ENCODE peak calls at places on chromosomes 4 and X, in six cellular contexts. J is A549, M is dorsolateral prefrontal cortex, H is pancreas, A is Karpas-422, R is Peyer's patch. B is an unnamed sample.

GRCh38 chr4:665751-666435 is 8.2 kb downstream of the ATP5ME start:
- DNase-seq in J (no peak), M (no peak), H (peak), A (no peak), R (no peak), B (no peak)

GRCh38 chrX:29617725-29618124 is 597.6 kb upstream of the MAGEB2 start:
- DNase-seq in J (no peak), M (no peak), H (no peak), A (no peak), R (no peak), B (no peak)

GRCh38 chrX:78455901-78456300 is 128.5 kb upstream of the CYSLTR1 start:
- DNase-seq in J (no peak), M (no peak), H (no peak), A (no peak), R (no peak), B (no peak)

GRCh38 chrX:39309018-39309620 is 507.9 kb downstream of the MID1IP1 start:
- DNase-seq in J (no peak), M (no peak), H (no peak), A (no peak), R (no peak), B (no peak)

GRCh38 chr4:162981823-162982222 is 184.9 kb downstream of the NAF1 start:
- DNase-seq in J (no peak), M (no peak), H (no peak), A (no peak), R (no peak), B (no peak)

GRCh38 chr4:41866799-41867677 is 68.2 kb upstream of the TMEM33 start:
- DNase-seq in J (no peak), M (no peak), H (no peak), A (no peak), R (no peak), B (no peak)

GRCh38 chr4:43348591-43348990 is 456.1 kb downstream of the GRXCR1 start:
- DNase-seq in J (no peak), M (no peak), H (no peak), A (no peak), R (no peak), B (no peak)

GRCh38 chrX:29143356-29143755 is 556.1 kb downstream of the IL1RAPL1 start:
- DNase-seq in J (no peak), M (no peak), H (no peak), A (no peak), R (no peak), B (no peak)

GRCh38 chrX:19544693-19545305 is 29.5 kb upstream of the MAP3K15 start:
- DNase-seq in J (peak), M (no peak), H (no peak), A (peak), R (peak), B (no peak)

GRCh38 chr4:159698336-159698735 is 595.5 kb downstream of the RAPGEF2 start:
- DNase-seq in J (no peak), M (no peak), H (no peak), A (no peak), R (no peak), B (no peak)

GRCh38 chr4:2762048-2762447 is 5.9 kb upstream of the TNIP2 start:
- DNase-seq in J (no peak), M (no peak), H (no peak), A (no peak), R (no peak), B (no peak)

GRCh38 chr4:2390146-2390545 is 28.3 kb downstream of the ZFYVE28 start:
- DNase-seq in J (no peak), M (no peak), H (no peak), A (no peak), R (no peak), B (no peak)

GRCh38 chr4:10160280-10160856 is 43.8 kb upstream of the WDR1 start:
- DNase-seq in J (no peak), M (no peak), H (no peak), A (peak), R (no peak), B (no peak)

GRCh38 chr4:156933633-156934258 is 37.9 kb downstream of the PDGFC start:
- DNase-seq in J (no peak), M (no peak), H (no peak), A (no peak), R (no peak), B (no peak)

GRCh38 chr4:102735578-102735977 is 25.2 kb downstream of the MANBA start:
- DNase-seq in J (no peak), M (no peak), H (no peak), A (no peak), R (no peak), B (no peak)

GRCh38 chr4:15162465-15163283 is 160.4 kb downstream of the CPEB2 start:
- DNase-seq in J (no peak), M (no peak), H (no peak), A (peak), R (no peak), B (no peak)

GRCh38 chr4:40526741-40527140 is 102.9 kb downstream of the RBM47 start:
- DNase-seq in J (no peak), M (no peak), H (no peak), A (no peak), R (no peak), B (no peak)

GRCh38 chr4:110487873-110488272 is 11.9 kb downstream of the ENPEP start:
- DNase-seq in J (no peak), M (no peak), H (no peak), A (no peak), R (no peak), B (no peak)

GRCh38 chr4:123547818-123548200 is 151.2 kb downstream of the SPRY1 start:
- DNase-seq in J (no peak), M (no peak), H (no peak), A (no peak), R (no peak), B (no peak)

GRCh38 chr4:7434766-7435150 is at the start of gene PSAPL1:
- DNase-seq in J (peak), M (no peak), H (no peak), A (no peak), R (no peak), B (no peak)

GRCh38 chr4:186839122-186840037 is 115.7 kb upstream of the FAT1 start:
- DNase-seq in J (no peak), M (no peak), H (no peak), A (peak), R (no peak), B (no peak)

GRCh38 chr4:151824647-151825046 is 63.8 kb upstream of the GATB start:
- DNase-seq in J (no peak), M (no peak), H (no peak), A (no peak), R (no peak), B (no peak)

GRCh38 chr4:115780268-115780667 is 666.8 kb upstream of the NDST4 start:
- DNase-seq in J (no peak), M (no peak), H (no peak), A (peak), R (no peak), B (no peak)

GRCh38 chr4:118410143-118410542 is 57.3 kb upstream of the PRSS12 start:
- DNase-seq in J (no peak), M (no peak), H (no peak), A (no peak), R (no peak), B (no peak)

GRCh38 chrX:68915778-68916177 is 87.0 kb downstream of the EFNB1 start:
- DNase-seq in J (no peak), M (no peak), H (no peak), A (no peak), R (no peak), B (no peak)

GRCh38 chr4:5051692-5052423 is 578 bp downstream of the STK32B start:
- DNase-seq in J (peak), M (no peak), H (peak), A (no peak), R (no peak), B (no peak)

GRCh38 chrX:10531927-10532326 is 88.5 kb downstream of the MID1 start:
- DNase-seq in J (no peak), M (no peak), H (no peak), A (no peak), R (no peak), B (no peak)

GRCh38 chrX:55161581-55161980 is 58.6 kb upstream of the PAGE5 start:
- DNase-seq in J (no peak), M (no peak), H (no peak), A (no peak), R (no peak), B (no peak)

GRCh38 chrX:75155454-75155829 is 641 bp downstream of the ABCB7 start:
- DNase-seq in J (no peak), M (no peak), H (no peak), A (peak), R (no peak), B (no peak)

GRCh38 chr4:33060873-33061542 is 2340.8 kb downstream of the PCDH7 start:
- DNase-seq in J (peak), M (no peak), H (peak), A (peak), R (peak), B (no peak)

GRCh38 chrX:128816919-128817318 is 706.4 kb downstream of the SMARCA1 start:
- DNase-seq in J (no peak), M (no peak), H (no peak), A (peak), R (no peak), B (no peak)

GRCh38 chr4:81207793-81208192 is 7.2 kb downstream of the PRKG2 start:
- DNase-seq in J (no peak), M (no peak), H (no peak), A (no peak), R (no peak), B (no peak)

GRCh38 chr4:2288051-2288541 is 26.2 kb upstream of the MXD4 start:
- DNase-seq in J (no peak), M (no peak), H (no peak), A (no peak), R (peak), B (no peak)

GRCh38 chr4:2482693-2483092 is 13.8 kb downstream of the RNF4 start:
- DNase-seq in J (no peak), M (no peak), H (peak), A (peak), R (no peak), B (peak)

GRCh38 chr4:88527787-88528186 is 4.2 kb upstream of the PYURF start:
- DNase-seq in J (no peak), M (no peak), H (no peak), A (no peak), R (no peak), B (no peak)

GRCh38 chr4:180695851-180696250 is 1547.4 kb upstream of the TENM3 start:
- DNase-seq in J (no peak), M (no peak), H (no peak), A (no peak), R (no peak), B (no peak)

GRCh38 chr4:20126906-20127305 is 124.8 kb upstream of the SLIT2 start:
- DNase-seq in J (no peak), M (no peak), H (no peak), A (no peak), R (no peak), B (no peak)

GRCh38 chr4:19844436-19844835 is 407.3 kb upstream of the SLIT2 start:
- DNase-seq in J (no peak), M (no peak), H (no peak), A (no peak), R (no peak), B (no peak)

GRCh38 chr4:14564281-14564680 is 438.0 kb upstream of the CPEB2 start:
- DNase-seq in J (no peak), M (no peak), H (no peak), A (no peak), R (no peak), B (no peak)

GRCh38 chrX:119501511-119502148 is 33.4 kb downstream of the SLC25A5 start:
- DNase-seq in J (no peak), M (no peak), H (no peak), A (no peak), R (no peak), B (no peak)

GRCh38 chrX:8657883-8658282 is 74.1 kb downstream of the ANOS1 start:
- DNase-seq in J (no peak), M (no peak), H (no peak), A (no peak), R (no peak), B (no peak)
- H3K27ac ChIP-seq in J (no peak), M (no peak), H (no peak), A (no peak), R (no peak), B (no peak)

GRCh38 chrX:155028192-155028591 is 1.5 kb downstream of the FUNDC2 start:
- DNase-seq in J (no peak), M (no peak), H (no peak), A (peak), R (no peak), B (no peak)

GRCh38 chrX:155026420-155026726 is 271 bp upstream of the FUNDC2 start:
- DNase-seq in J (peak), M (no peak), H (no peak), A (no peak), R (no peak), B (no peak)

GRCh38 chrX:155026727-155027508 is at the start of gene FUNDC2:
- DNase-seq in J (peak), M (peak), H (peak), A (peak), R (peak), B (peak)

GRCh38 chrX:155027509-155028066 is 944 bp downstream of the FUNDC2 start:
- DNase-seq in J (no peak), M (no peak), H (no peak), A (peak), R (no peak), B (no peak)

DNA sequence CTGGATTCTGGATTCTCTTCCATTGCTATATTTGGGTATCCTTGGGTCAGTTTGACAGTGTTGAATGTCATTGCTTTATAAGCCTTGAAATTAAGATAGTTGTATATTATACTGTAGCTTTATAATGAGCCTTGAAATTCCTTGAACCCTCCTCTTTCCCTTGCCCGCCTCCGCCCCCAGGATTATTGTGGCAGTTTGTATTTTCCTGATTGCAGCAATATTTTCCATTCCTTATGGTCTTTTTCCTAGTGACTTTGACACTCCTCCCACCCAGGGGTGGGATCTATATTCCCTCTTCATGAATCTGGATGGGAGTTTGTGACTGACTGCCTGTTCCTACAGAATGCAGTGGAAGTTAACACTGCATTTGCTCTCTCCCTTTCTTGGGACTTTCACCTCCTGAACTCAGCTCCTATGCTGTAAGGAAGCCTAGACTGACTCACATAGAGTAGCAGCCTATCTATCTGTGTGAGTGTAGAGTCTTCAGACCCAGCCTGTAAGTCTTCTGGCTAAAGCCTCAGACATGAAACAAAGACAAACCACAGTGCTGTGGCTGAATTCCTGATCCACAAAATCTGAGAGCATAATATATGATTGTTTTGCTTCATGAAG is 2.2 kb downstream of the FUNDC2 start:
- DNase-seq in J (no peak), M (no peak), H (no peak), A (no peak), R (no peak), B (no peak)
- H3K27ac ChIP-seq in J (peak), M (no peak), H (no peak), A (no peak), R (no peak), B (no peak)

GRCh38 chr4:153471691-153472080 is 5.5 kb downstream of the TMEM131L start:
- DNase-seq in J (no peak), M (no peak), H (no peak), A (peak), R (no peak), B (no peak)
- H3K27ac ChIP-seq in J (no peak), M (no peak), H (peak), A (no peak), R (peak), B (no peak)

GRCh38 chrX:123764967-123765871 is 32.4 kb upstream of the THOC2 start:
- DNase-seq in J (peak), M (peak), H (peak), A (peak), R (peak), B (peak)
- H3K27ac ChIP-seq in J (peak), M (peak), H (no peak), A (no peak), R (peak), B (peak)

GRCh38 chr4:37982736-37983135 is 22.5 kb downstream of the PTTG2 start:
- DNase-seq in J (no peak), M (no peak), H (no peak), A (no peak), R (no peak), B (no peak)
- H3K27ac ChIP-seq in J (no peak), M (no peak), H (no peak), A (no peak), R (no peak), B (no peak)

GRCh38 chrX:1452497-1453389 is at the start of gene ASMTL:
- DNase-seq in J (peak), M (peak), H (peak), A (peak), R (peak), B (no peak)

GRCh38 chrX:1453390-1453783 is 678 bp upstream of the ASMTL start:
- DNase-seq in J (peak), M (no peak), H (no peak), A (no peak), R (no peak), B (no peak)

GRCh38 chrX:1451676-1452496 is 823 bp downstream of the ASMTL start:
- DNase-seq in J (no peak), M (peak), H (peak), A (peak), R (peak), B (no peak)

GRCh38 chrX:1455948-1456280 is 3.2 kb upstream of the ASMTL start:
- DNase-seq in J (no peak), M (no peak), H (no peak), A (no peak), R (peak), B (no peak)

DNA sequence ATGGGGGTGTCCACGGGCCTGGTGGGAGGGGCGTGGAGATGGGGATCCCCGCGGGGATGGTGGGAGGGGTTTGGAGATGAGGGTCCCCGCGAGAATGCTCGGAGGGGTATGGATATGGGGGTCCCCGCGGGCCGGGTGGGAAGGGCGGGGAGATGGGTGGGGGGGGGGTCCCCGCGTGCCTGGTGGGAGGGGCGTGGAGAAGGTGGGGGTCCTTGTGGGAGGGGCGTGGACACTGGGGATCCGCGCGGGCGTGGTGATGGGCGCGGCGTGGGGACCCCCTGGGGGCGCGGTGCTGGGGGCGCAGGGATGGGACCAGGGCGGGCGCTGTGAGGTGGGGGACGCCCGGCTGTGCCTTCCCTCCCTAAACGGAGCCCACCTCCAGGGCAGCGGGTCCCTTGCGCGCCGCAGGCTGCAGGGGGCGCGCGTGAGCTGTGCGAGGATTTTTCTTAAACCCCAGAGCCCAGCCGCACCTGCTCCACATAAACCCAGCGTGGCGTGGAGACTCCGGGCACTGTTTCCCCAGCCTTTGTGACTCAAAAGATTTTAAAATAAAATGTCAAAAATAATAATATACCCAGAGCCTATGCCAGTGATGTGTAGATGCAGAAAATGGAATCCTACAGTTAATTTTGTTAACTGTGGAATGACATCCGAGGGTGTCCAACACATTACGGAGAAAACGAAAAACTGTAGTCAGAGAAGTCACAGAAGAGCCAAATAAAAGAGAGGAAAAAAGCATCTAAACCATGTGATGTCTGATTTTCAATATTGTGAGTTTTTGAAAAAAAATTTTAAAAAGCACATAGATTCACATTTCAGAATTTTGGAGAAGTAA is 1.5 kb upstream of the ASMTL start:
- DNase-seq in J (peak), M (peak), H (peak), A (peak), R (peak), B (no peak)
- H3K27ac ChIP-seq in J (peak), M (no peak), H (no peak), A (peak), R (peak), B (no peak)

DNA sequence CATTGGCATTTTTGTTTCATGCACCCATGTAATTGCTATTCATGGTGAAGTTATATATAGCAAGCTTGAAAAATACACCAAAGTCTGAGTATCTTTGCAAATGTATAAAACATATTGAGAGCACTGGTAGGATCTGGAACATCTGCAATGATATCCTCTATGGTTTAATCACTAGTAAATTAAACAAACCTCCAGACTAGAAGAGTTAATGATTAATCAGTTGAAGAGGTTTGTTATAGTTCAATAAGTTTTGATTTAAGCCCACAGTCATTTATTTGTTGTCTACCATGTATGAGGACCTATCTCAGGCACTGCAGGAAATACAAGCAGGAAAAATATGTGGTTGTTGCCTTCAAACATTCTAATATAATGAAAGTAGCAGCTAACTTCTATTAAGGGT is 16.4 kb downstream of the CYBB start:
- DNase-seq in J (no peak), M (no peak), H (no peak), A (no peak), R (no peak), B (no peak)
- H3K27ac ChIP-seq in J (no peak), M (no peak), H (no peak), A (peak), R (no peak), B (no peak)

DNA sequence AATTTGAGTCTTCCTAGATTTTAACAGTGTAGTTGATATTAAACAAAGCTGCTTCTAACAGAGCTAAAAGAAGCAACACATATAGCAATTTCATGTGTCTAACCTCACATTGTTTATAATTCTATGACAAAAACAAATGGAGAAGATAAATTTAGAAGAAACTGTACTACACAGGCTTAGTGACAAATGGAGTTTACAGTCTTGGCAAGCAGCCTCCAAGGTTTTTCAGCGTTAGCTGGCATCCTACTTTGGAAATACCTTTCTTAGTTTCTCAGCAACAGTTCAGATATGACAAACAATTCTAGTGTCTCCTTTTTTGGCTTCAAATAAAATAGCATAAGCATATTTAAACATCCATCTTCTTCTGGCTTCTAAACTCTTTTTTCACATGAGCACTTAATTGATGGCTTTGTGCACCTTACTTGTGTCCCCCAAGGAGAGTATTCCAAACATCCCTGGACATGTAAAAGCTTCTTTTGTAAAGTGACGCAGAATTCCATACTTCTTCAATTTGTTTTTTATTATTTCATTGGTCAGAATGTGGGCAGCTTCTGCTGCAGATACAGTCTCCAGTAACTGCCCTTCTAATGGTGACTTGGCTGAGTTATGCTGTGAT is 249.8 kb downstream of the ANTXR2 start:
- DNase-seq in J (no peak), M (no peak), H (no peak), A (no peak), R (no peak), B (no peak)
- H3K27ac ChIP-seq in J (no peak), M (no peak), H (no peak), A (no peak), R (no peak), B (no peak)